ENCODE peak calls at places on chromosomes 13 and 19, in nine cellular contexts. K is H1, O is spleen, A is breast epithelium, G is esophagus muscularis mucosa, C is endothelial cell of umbilical vein, Q is GM23338, L is HepG2, E is upper lobe of left lung. P is an unnamed sample. For H3K27me3, the result is how much of the 10 kb centered on the place peaks cover.

GRCh38 chr19:11191273-11191755 is 6.0 kb downstream of the KANK2 start:
- DNase-seq in L (no peak), A (no peak), E (peak), C (peak), O (no peak), G (no peak), K (no peak), Q (peak), P (peak)

GRCh38 chr19:38599722-38600121 is 18.0 kb downstream of the MAP4K1 start:
- DNase-seq in Q (no peak), A (no peak), G (no peak), K (no peak), O (no peak), C (no peak), L (no peak), E (no peak), P (no peak)

GRCh38 chr13:48437381-48437780 is 24.5 kb upstream of the LPAR6 start:
- DNase-seq in O (no peak), Q (no peak), A (no peak), G (no peak), E (no peak), C (peak), L (no peak), K (no peak), P (peak)

GRCh38 chr13:59946924-59947323 is 216.8 kb downstream of the DIAPH3 start:
- DNase-seq in A (no peak), G (no peak), L (no peak), E (no peak), O (no peak), K (no peak), C (peak), Q (no peak), P (no peak)

GRCh38 chr19:33376423-33376822 is 2.9 kb downstream of the CEBPG start:
- DNase-seq in O (no peak), C (peak), K (no peak), L (peak), Q (no peak), G (no peak), A (no peak), E (peak), P (peak)

GRCh38 chr13:26475176-26476110 is 82.0 kb upstream of the WASF3 start:
- DNase-seq in E (no peak), L (no peak), A (no peak), G (peak), Q (peak), K (peak), C (no peak), O (no peak), P (no peak)

GRCh38 chr13:26050568-26051230 is 1.1 kb downstream of the SHISA2 start:
- DNase-seq in G (peak), K (no peak), O (no peak), C (peak), Q (peak), E (peak), A (no peak), L (no peak), P (no peak)

GRCh38 chr19:53517114-53517741 is 20.7 kb upstream of the ZNF331 start:
- DNase-seq in O (no peak), Q (no peak), E (no peak), L (no peak), G (no peak), A (no peak), K (no peak), C (no peak), P (no peak)

GRCh38 chr13:42041684-42042035 is 6.8 kb upstream of the DGKH start:
- DNase-seq in Q (peak), O (no peak), A (peak), C (no peak), G (no peak), L (no peak), E (peak), K (no peak), P (peak)

GRCh38 chr19:38452430-38453366 is 19.2 kb downstream of the RYR1 start:
- DNase-seq in E (no peak), L (no peak), G (no peak), O (no peak), K (peak), C (no peak), Q (peak), A (no peak), P (no peak)

GRCh38 chr13:59043016-59043415 is 1120.7 kb downstream of the DIAPH3 start:
- DNase-seq in O (no peak), C (no peak), E (no peak), K (no peak), Q (peak), L (no peak), A (no peak), G (no peak), P (no peak)

GRCh38 chr19:16118489-16119033 is 6.9 kb downstream of the RAB8A start:
- DNase-seq in E (peak), O (peak), C (no peak), L (no peak), A (no peak), G (no peak), K (no peak), Q (no peak), P (no peak)

GRCh38 chr13:24746618-24747247 is 17.2 kb upstream of the RNF17 start:
- DNase-seq in E (no peak), C (no peak), A (no peak), L (no peak), Q (peak), K (no peak), G (no peak), O (no peak), P (no peak)

GRCh38 chr13:20116213-20116612 is 44.6 kb downstream of the GJA3 start:
- DNase-seq in G (no peak), C (no peak), K (no peak), A (no peak), E (no peak), Q (peak), L (no peak), O (no peak), P (no peak)

GRCh38 chr19:37991176-37991835 is 84.3 kb downstream of the SIPA1L3 start:
- DNase-seq in Q (no peak), A (no peak), G (no peak), O (peak), L (no peak), C (no peak), K (no peak), E (no peak), P (no peak)

GRCh38 chr13:26221399-26221720 is 754 bp downstream of the RNF6 start:
- DNase-seq in O (no peak), E (no peak), L (no peak), Q (no peak), K (no peak), C (no peak), G (no peak), A (no peak), P (no peak)

GRCh38 chr13:96431044-96431581 is 341.2 kb downstream of the HS6ST3 start:
- DNase-seq in E (no peak), C (no peak), O (no peak), L (no peak), Q (peak), A (no peak), G (no peak), K (no peak), P (no peak)

GRCh38 chr13:24454100-24454499 is 58.5 kb downstream of the PARP4 start:
- DNase-seq in A (no peak), L (no peak), E (no peak), K (no peak), O (no peak), Q (no peak), G (no peak), C (no peak), P (no peak)

GRCh38 chr13:42392706-42393572 is 121.0 kb downstream of the AKAP11 start:
- DNase-seq in A (no peak), O (no peak), L (no peak), C (no peak), Q (no peak), E (no peak), G (no peak), K (no peak), P (no peak)

GRCh38 chr19:37999309-38000213 is 92.6 kb downstream of the SIPA1L3 start:
- DNase-seq in K (no peak), A (no peak), L (no peak), C (peak), Q (no peak), E (peak), G (no peak), O (no peak), P (peak)

GRCh38 chr13:48231948-48232347 is 1.1 kb upstream of the ITM2B start:
- DNase-seq in G (no peak), K (no peak), Q (no peak), A (no peak), E (no peak), O (no peak), C (no peak), L (no peak), P (no peak)

GRCh38 chr19:6528544-6529121 is 2.2 kb upstream of the TNFSF9 start:
- DNase-seq in C (no peak), E (peak), A (no peak), G (peak), L (peak), O (peak), Q (peak), K (no peak), P (peak)

GRCh38 chr13:111911754-111912452 is 155.0 kb upstream of the SOX1 start:
- DNase-seq in C (no peak), A (no peak), E (no peak), L (no peak), Q (no peak), G (peak), O (peak), K (no peak), P (peak)

GRCh38 chr13:95494082-95494681 is 58.3 kb upstream of the CLDN10 start:
- DNase-seq in Q (peak), K (no peak), A (no peak), L (peak), G (no peak), C (peak), O (no peak), E (no peak), P (no peak)

GRCh38 chr19:10820173-10820572 is 15.8 kb downstream of the TMED1 start:
- DNase-seq in L (no peak), K (no peak), O (no peak), Q (peak), E (no peak), A (no peak), C (no peak), G (no peak), P (no peak)

GRCh38 chr13:113759525-113760137 is 605 bp downstream of the TMEM255B start:
- DNase-seq in K (no peak), L (no peak), O (peak), E (peak), A (no peak), C (peak), G (no peak), Q (peak), P (peak)

GRCh38 chr19:45990113-45990728 is 5.0 kb upstream of the CCDC61 start:
- DNase-seq in L (no peak), K (no peak), Q (no peak), C (no peak), O (no peak), E (no peak), A (no peak), G (no peak), P (no peak)

GRCh38 chr19:45981350-45981749 is 7.7 kb upstream of the NOVA2 start:
- DNase-seq in E (no peak), Q (peak), A (no peak), O (no peak), G (no peak), K (no peak), L (no peak), C (no peak), P (no peak)

GRCh38 chr19:45985321-45985720 is 9.9 kb upstream of the CCDC61 start:
- DNase-seq in C (no peak), L (no peak), A (no peak), Q (no peak), O (no peak), E (no peak), K (no peak), G (no peak), P (no peak)
- H3K27me3 ChIP-seq in C (under half), L (under half), A (under half), Q (under half), O (under half), E (under half), K (under half), G (under half), P (under half)

GRCh38 chr19:17765069-17765618 is 13.9 kb downstream of the FCHO1 start:
- DNase-seq in L (peak), C (no peak), Q (no peak), A (no peak), G (no peak), K (no peak), O (peak), E (peak), P (peak)

GRCh38 chr19:17767559-17767958 is 16.3 kb downstream of the FCHO1 start:
- DNase-seq in K (no peak), A (no peak), C (no peak), Q (no peak), E (no peak), O (no peak), L (no peak), G (no peak), P (no peak)

GRCh38 chr19:17764348-17764747 is 13.1 kb downstream of the FCHO1 start:
- DNase-seq in E (no peak), K (no peak), Q (no peak), L (no peak), O (no peak), A (no peak), C (no peak), G (no peak), P (no peak)

GRCh38 chr19:17762505-17763229 is 11.4 kb downstream of the FCHO1 start:
- DNase-seq in A (no peak), G (no peak), E (no peak), K (no peak), O (no peak), Q (peak), L (peak), C (peak), P (no peak)

GRCh38 chr19:17766543-17767131 is 15.4 kb downstream of the FCHO1 start:
- DNase-seq in A (peak), K (peak), L (peak), E (peak), C (peak), G (no peak), Q (peak), O (peak), P (peak)
- TF ChIP-seq POLR2AphosphoS5 in A (no peak), K (no peak), L (no peak), E (peak), C (no peak), G (no peak), Q (no peak), O (peak), P (no peak)

GRCh38 chr19:1811942-1812425 is at the start of gene ATP8B3:
- DNase-seq in Q (peak), G (no peak), K (no peak), O (no peak), C (no peak), A (no peak), E (no peak), L (no peak), P (no peak)
- H3K27me3 ChIP-seq in Q (under half), G (under half), K (under half), O (under half), C (under half), A (under half), E (under half), L (under half), P (under half)

GRCh38 chr19:40717325-40717879 is 490 bp downstream of the ITPKC start:
- DNase-seq in K (no peak), A (peak), O (no peak), E (peak), C (no peak), G (no peak), L (no peak), Q (no peak), P (peak)

GRCh38 chr19:40713939-40714338 is 2.7 kb downstream of the COQ8B start:
- DNase-seq in C (no peak), O (peak), L (no peak), Q (no peak), E (no peak), K (no peak), G (no peak), A (no peak), P (no peak)

GRCh38 chr19:40716031-40716654 is 543 bp downstream of the COQ8B start:
- DNase-seq in O (peak), E (no peak), Q (no peak), L (no peak), K (no peak), G (no peak), A (peak), C (peak), P (no peak)

GRCh38 chr19:40716655-40717324 is at the start of the genes COQ8B and ITPKC:
- DNase-seq in K (peak), C (peak), L (peak), G (peak), O (peak), A (peak), E (peak), Q (peak), P (peak)

GRCh38 chr19:40714519-40715299 is 2.0 kb downstream of the COQ8B start:
- DNase-seq in G (peak), O (peak), L (peak), E (peak), A (peak), Q (peak), K (peak), C (peak), P (peak)
- TF ChIP-seq POLR2AphosphoS5 in G (peak), O (peak), L (peak), E (peak), A (no peak), Q (peak), K (no peak), C (no peak), P (no peak)

GRCh38 chr19:8085606-8086464 is 33.3 kb downstream of the CCL25 start:
- DNase-seq in K (no peak), G (no peak), C (no peak), O (no peak), Q (no peak), E (peak), A (no peak), L (peak), P (no peak)
- H3K27me3 ChIP-seq in K (under half), G (under half), C (under half), O (under half), Q (under half), E (under half), A (under half), L (under half), P (under half)

GRCh38 chr19:14149509-14149994 is 13.2 kb upstream of the ASF1B start:
- DNase-seq in A (peak), O (peak), Q (peak), K (no peak), E (peak), G (peak), C (peak), L (no peak), P (peak)

GRCh38 chr19:14150041-14150769 is 13.8 kb upstream of the ASF1B start:
- DNase-seq in G (no peak), O (no peak), A (no peak), E (no peak), K (no peak), Q (peak), L (no peak), C (no peak), P (no peak)

GRCh38 chr19:14149011-14149410 is 12.6 kb upstream of the ASF1B start:
- DNase-seq in E (no peak), G (no peak), K (no peak), O (no peak), C (no peak), L (no peak), Q (no peak), A (no peak), P (no peak)

GRCh38 chr19:14146789-14147216 is 10.4 kb upstream of the ASF1B start:
- DNase-seq in G (no peak), Q (no peak), O (no peak), L (no peak), E (no peak), A (no peak), C (no peak), K (no peak), P (no peak)

GRCh38 chr19:14147797-14148605 is 11.6 kb upstream of the ASF1B start:
- DNase-seq in G (no peak), O (peak), A (peak), L (peak), E (peak), K (no peak), Q (peak), C (peak), P (peak)
- TF ChIP-seq POLR2AphosphoS5 in G (peak), O (no peak), A (no peak), L (no peak), E (no peak), K (peak), Q (no peak), C (no peak), P (no peak)